ENCODE peak calls at places on chromosomes 12 and 14, in four cellular contexts. S is HepG2, N is K562, K is WTC11. D is an unnamed sample.

GRCh38 chr14:78524766-78525165 is 354.6 kb downstream of the NRXN3 start:
- DNase-seq in S (no peak), N (no peak), K (no peak), D (no peak)

GRCh38 chr14:50667491-50668007 is 557 bp downstream of the SAV1 start:
- DNase-seq in S (no peak), N (peak; percentile 22), K (peak; percentile 67), D (peak; percentile 48)

GRCh38 chr12:12705833-12706520 is 10.0 kb upstream of the GPR19 start:
- DNase-seq in S (no peak), N (no peak), K (no peak), D (no peak)

GRCh38 chr14:66315548-66315947 is 170.6 kb upstream of the CCDC196 start:
- DNase-seq in S (no peak), N (no peak), K (peak; percentile 19), D (no peak)

GRCh38 chr12:25152055-25152454 is 42.9 kb downstream of the DNAI7 start:
- DNase-seq in S (no peak), N (no peak), K (no peak), D (no peak)

GRCh38 chr12:22656376-22656775 is 31.4 kb downstream of the ETNK1 start:
- DNase-seq in S (no peak), N (no peak), K (no peak), D (no peak)

GRCh38 chr14:95153866-95154265 is 3.5 kb downstream of the DICER1 start:
- DNase-seq in S (no peak), N (no peak), K (no peak), D (no peak)

GRCh38 chr12:39763071-39763893 is 143.7 kb upstream of the ABCD2 start:
- DNase-seq in S (no peak), N (no peak), K (no peak), D (no peak)

GRCh38 chr12:111643428-111643826 is 42.3 kb downstream of the BRAP start:
- DNase-seq in S (no peak), N (no peak), K (no peak), D (no peak)

GRCh38 chr12:52171950-52172512 is 19.8 kb downstream of the KRT80 start:
- DNase-seq in S (peak; percentile 39), N (no peak), K (peak; percentile 79), D (no peak)

GRCh38 chr14:105498430-105499255 is 7.6 kb downstream of the TEDC1 start:
- DNase-seq in S (no peak), N (no peak), K (no peak), D (no peak)

GRCh38 chr12:7927470-7927869 is 8.5 kb downstream of the SLC2A3 start:
- DNase-seq in S (no peak), N (no peak), K (no peak), D (no peak)
- TF ChIP-seq FOXJ3 in S (no peak), N (no peak), K (no peak), D (no peak)

GRCh38 chr14:56273949-56274348 is 155.7 kb downstream of the PELI2 start:
- DNase-seq in S (no peak), N (no peak), K (no peak), D (no peak)

GRCh38 chr14:56273151-56273550 is 154.9 kb downstream of the PELI2 start:
- DNase-seq in S (no peak), N (no peak), K (no peak), D (no peak)

GRCh38 chr14:56271988-56272387 is 153.8 kb downstream of the PELI2 start:
- DNase-seq in S (no peak), N (no peak), K (no peak), D (no peak)

GRCh38 chr14:56278383-56278782 is 160.2 kb downstream of the PELI2 start:
- DNase-seq in S (no peak), N (no peak), K (no peak), D (no peak)

DNA sequence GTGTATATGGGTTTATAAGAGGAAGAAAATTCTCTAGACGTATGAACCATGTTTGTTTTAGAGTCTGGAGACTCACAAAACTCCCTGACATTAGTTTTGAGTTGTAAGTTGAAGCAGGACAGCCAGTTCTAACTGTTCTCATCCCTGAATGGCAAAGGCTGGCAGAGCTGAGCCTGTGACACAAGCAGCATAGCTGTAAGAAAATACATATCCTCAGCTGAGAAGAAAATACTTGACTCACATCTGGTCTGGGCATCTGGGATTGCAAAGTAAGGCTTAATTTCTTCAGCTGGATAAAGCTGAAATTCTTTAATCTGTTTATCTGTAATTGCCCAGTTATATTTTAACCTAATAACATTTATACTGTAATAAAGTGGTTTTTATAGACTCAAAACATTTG is 156.3 kb downstream of the PELI2 start:
- DNase-seq in S (no peak), N (no peak), K (no peak), D (no peak)
- TF ChIP-seq FOXJ3 in S (no peak), N (no peak), K (no peak), D (no peak)

GRCh38 chr12:14367097-14367661 is 1.7 kb downstream of the ATF7IP start:
- DNase-seq in S (peak; percentile 29), N (no peak), K (no peak), D (no peak)
- TF ChIP-seq FOXJ3 in S (no peak), N (no peak), K (no peak), D (no peak)

GRCh38 chr12:32505546-32505945 is 106.2 kb downstream of the FGD4 start:
- DNase-seq in S (no peak), N (no peak), K (no peak), D (no peak)

GRCh38 chr12:32505067-32505466 is 105.7 kb downstream of the FGD4 start:
- DNase-seq in S (no peak), N (no peak), K (no peak), D (no peak)

GRCh38 chr12:32504626-32505025 is 105.3 kb downstream of the FGD4 start:
- DNase-seq in S (no peak), N (no peak), K (no peak), D (no peak)

GRCh38 chr12:32501835-32502333 is 102.5 kb downstream of the FGD4 start:
- DNase-seq in S (peak; percentile 95), N (no peak), K (peak; percentile 77), D (peak; percentile 82)

DNA sequence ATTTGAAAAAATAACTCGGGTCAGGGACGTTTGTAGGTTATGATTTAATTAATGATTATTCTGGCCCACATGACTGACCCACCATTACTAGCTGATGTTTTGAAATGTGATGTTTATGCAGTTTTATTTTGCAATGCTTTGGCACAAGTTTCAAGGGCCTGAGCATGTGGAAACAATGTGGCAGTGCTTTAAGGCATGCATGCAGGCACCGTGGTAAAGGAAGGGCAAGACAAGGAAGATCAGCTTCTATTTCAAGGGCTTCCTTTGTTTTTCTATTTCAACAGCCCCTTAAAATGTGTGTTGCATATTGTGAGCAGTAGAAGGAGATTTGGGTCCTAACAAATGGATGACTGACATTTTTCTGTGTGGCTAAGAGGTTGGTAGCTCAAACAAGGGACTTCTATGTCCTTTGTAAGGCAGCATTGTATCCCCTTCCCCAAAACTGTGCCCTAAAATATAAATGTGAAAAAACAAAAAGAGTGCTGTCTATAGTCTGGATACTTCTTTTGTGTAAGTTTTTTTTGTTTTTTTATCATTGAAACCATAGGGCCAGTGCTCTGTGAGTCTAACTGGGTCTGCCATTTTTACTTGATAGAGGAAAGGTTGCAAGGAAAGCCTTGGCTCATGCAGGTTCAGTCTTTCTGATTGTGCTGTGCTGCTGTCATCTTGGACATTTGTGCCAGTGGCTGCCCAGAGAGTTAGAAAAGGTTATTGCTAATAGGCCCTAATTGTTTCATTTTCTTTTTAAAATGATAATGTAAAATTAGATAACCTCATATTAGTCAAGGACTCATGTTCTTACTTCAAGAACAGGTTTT is 103.5 kb downstream of the FGD4 start:
- DNase-seq in S (no peak), N (no peak), K (no peak), D (no peak)
- TF ChIP-seq FOXJ3 in S (no peak), N (no peak), K (no peak), D (no peak)

DNA sequence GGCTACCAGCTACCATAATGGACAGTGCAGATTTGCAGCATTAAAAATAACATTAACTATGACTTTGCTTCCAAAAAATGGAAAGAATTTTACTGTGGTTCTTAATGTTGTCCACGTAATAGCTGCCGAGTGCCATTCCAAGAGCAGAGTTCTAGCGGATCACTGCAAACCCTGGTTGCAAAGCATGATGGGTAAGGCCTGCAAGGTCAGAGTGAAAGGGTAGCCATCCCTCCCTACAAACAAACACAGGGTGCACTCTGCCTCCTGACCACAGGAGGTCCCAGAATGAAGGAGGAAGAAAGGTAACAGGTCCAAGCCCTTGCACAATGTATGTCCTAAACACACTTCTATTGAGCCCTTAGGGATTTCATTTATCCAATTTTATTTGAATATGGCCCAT is 157.6 kb downstream of the DPF3 start:
- DNase-seq in S (peak; percentile 46), N (peak; percentile 49), K (no peak), D (peak; percentile 71)
- TF ChIP-seq FOXJ3 in S (no peak), N (no peak), K (no peak), D (no peak)

D was measured in SK-N-SH.